ENCODE peak calls at places on chromosomes 13 and 19, in nine cellular contexts. H is naive thymus-derived CD4-positive, alpha-beta T cell; V is adrenal gland; N is tibial nerve; C is neuronal stem cell; L is GM23338; G is SK-N-MC; U is fibroblast of lung; M is CD4-positive, alpha-beta memory T cell. E is an unnamed sample. For H3K36me3, the result is how much of the 10 kb centered on the place peaks cover.

GRCh38 chr13:38821753-38822551 is 135.1 kb downstream of the FREM2 start:
- DNase-seq in H (no peak), V (no peak), N (no peak), C (no peak), L (no peak), G (no peak), U (peak), M (no peak), E (no peak)

GRCh38 chr19:16677060-16677459 is 16.1 kb downstream of the TMEM38A start:
- DNase-seq in H (no peak), V (no peak), N (no peak), C (no peak), L (no peak), G (no peak), U (no peak), M (no peak), E (no peak)

GRCh38 chr19:39704181-39705044 is at the start of gene LGALS14:
- DNase-seq in H (no peak), V (no peak), N (no peak), C (no peak), L (no peak), G (no peak), U (no peak), M (no peak), E (no peak)

GRCh38 chr13:48731957-48732569 is 78.3 kb downstream of the CYSLTR2 start:
- DNase-seq in H (peak), V (peak), N (no peak), C (peak), L (peak), G (no peak), U (no peak), M (no peak), E (peak)

GRCh38 chr19:33421368-33421767 is 47.9 kb downstream of the CEBPG start:
- DNase-seq in H (no peak), V (no peak), N (no peak), C (no peak), L (no peak), G (no peak), U (no peak), M (no peak), E (no peak)

GRCh38 chr19:47243364-47243775 is 12.4 kb upstream of the BBC3 start:
- DNase-seq in H (no peak), V (no peak), N (no peak), C (no peak), L (no peak), G (no peak), U (no peak), M (peak), E (no peak)

GRCh38 chr19:41668315-41668714 is 19.8 kb downstream of the CEACAM7 start:
- DNase-seq in H (no peak), V (no peak), N (no peak), C (no peak), L (no peak), G (no peak), U (no peak), M (no peak), E (no peak)

GRCh38 chr13:49062297-49062896 is 86.7 kb downstream of the FNDC3A start:
- DNase-seq in H (no peak), V (no peak), N (no peak), C (no peak), L (no peak), G (no peak), U (peak), M (no peak), E (no peak)

GRCh38 chr13:50831510-50831909 is 12.0 kb downstream of the DLEU7 start:
- DNase-seq in H (no peak), V (no peak), N (no peak), C (no peak), L (no peak), G (no peak), U (peak), M (no peak), E (no peak)

GRCh38 chr19:42601811-42602443 is 7.2 kb upstream of the CEACAM8 start:
- DNase-seq in H (no peak), V (peak), N (no peak), C (no peak), L (peak), G (no peak), U (peak), M (no peak), E (peak)

GRCh38 chr13:90956036-90956435 is 391.5 kb upstream of the MIR17HG start:
- DNase-seq in H (no peak), V (no peak), N (no peak), C (no peak), L (no peak), G (no peak), U (no peak), M (no peak), E (no peak)

GRCh38 chr19:13962738-13963602 is 10.7 kb downstream of the DCAF15 start:
- DNase-seq in H (no peak), V (no peak), N (no peak), C (no peak), L (peak), G (no peak), U (peak), M (no peak), E (peak)

GRCh38 chr19:33208904-33209843 is 15.0 kb downstream of the LRP3 start:
- DNase-seq in H (no peak), V (no peak), N (no peak), C (no peak), L (no peak), G (no peak), U (no peak), M (no peak), E (no peak)

GRCh38 chr13:97212540-97213146 is 9.5 kb upstream of the MBNL2 start:
- DNase-seq in H (no peak), V (no peak), N (no peak), C (no peak), L (peak), G (no peak), U (no peak), M (no peak), E (peak)

GRCh38 chr13:43339843-43340550 is 316.6 kb downstream of the DNAJC15 start:
- DNase-seq in H (no peak), V (no peak), N (no peak), C (no peak), L (no peak), G (no peak), U (no peak), M (no peak), E (no peak)

GRCh38 chr13:34435338-34435737 is 506.7 kb upstream of the NBEA start:
- DNase-seq in H (no peak), V (no peak), N (no peak), C (no peak), L (no peak), G (no peak), U (peak), M (no peak), E (peak)

GRCh38 chr19:2226051-2226839 is 9.9 kb downstream of the PLEKHJ1 start:
- DNase-seq in H (no peak), V (no peak), N (no peak), C (no peak), L (no peak), G (no peak), U (no peak), M (no peak), E (no peak)

GRCh38 chr19:13946414-13946813 is 5.9 kb upstream of the DCAF15 start:
- DNase-seq in H (no peak), V (no peak), N (no peak), C (no peak), L (no peak), G (no peak), U (no peak), M (no peak), E (no peak)

DNA sequence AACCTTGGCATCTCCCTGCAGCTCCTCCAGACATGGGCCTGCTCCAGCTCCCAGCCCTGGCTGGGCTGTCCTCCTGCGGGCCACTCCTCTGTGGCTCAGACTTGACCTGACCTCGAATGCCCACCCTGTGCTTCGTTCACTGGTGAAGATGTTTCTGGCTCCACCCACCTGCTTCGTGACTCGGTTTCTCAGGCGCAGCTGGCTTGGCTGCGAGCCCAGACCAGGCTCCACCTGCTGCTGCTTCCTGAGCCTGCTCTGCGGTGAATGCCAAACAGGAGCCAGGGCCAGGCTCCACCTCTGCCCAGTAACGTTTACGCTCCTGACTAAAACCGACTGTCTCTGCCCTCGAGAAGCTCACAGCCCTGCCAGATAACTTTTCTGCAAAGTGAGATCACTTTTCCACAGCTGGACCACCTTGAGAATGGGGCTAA is 8.9 kb upstream of the RSPH6A start:
- DNase-seq in H (no peak), V (peak), N (no peak), C (no peak), L (no peak), G (no peak), U (peak), M (no peak), E (no peak)
- H3K36me3 ChIP-seq in H (under half), V (half or more), N (half or more), C (half or more), L (under half), G (under half), U (under half), M (under half), E (half or more)

GRCh38 chr13:45482571-45483173 is 17.9 kb downstream of the COG3 start:
- DNase-seq in H (no peak), V (no peak), N (no peak), C (no peak), L (no peak), G (no peak), U (peak), M (no peak), E (peak)
- H3K36me3 ChIP-seq in H (under half), V (under half), N (half or more), C (half or more), L (under half), G (under half), U (under half), M (under half), E (under half)

DNA sequence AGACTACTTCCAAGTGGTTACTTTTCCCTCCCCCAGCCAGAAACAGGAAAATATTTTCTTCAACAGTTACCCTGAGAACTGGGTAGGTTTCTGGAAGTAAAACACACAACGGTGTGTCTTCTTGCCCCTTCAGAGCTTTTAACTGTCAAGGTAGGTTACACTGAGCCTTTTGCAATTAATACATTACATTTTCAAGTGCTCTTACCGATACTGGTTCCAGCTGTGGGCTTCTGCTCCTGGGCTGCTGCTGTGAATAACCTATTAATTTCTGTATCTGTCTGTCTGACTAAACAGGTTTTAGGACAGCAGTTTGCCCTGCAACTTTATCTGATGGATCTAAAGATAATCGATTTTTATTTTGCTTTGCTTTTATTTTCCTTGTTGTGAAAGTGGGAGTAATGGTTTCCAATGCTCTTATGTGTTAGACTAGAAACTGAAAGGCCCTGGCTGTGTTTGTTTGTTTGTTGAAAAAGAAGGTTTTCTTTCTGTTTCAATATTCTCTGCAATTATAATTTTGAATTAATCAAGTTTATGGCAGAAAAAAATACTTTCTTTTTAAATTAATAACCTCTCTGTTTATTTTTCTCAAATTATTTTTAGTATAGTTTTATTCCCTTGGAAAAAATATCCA is 196.7 kb upstream of the SLITRK6 start:
- DNase-seq in H (no peak), V (no peak), N (no peak), C (no peak), L (no peak), G (no peak), U (no peak), M (no peak), E (no peak)
- H3K36me3 ChIP-seq in H (under half), V (under half), N (under half), C (under half), L (under half), G (under half), U (under half), M (under half), E (under half)

DNA sequence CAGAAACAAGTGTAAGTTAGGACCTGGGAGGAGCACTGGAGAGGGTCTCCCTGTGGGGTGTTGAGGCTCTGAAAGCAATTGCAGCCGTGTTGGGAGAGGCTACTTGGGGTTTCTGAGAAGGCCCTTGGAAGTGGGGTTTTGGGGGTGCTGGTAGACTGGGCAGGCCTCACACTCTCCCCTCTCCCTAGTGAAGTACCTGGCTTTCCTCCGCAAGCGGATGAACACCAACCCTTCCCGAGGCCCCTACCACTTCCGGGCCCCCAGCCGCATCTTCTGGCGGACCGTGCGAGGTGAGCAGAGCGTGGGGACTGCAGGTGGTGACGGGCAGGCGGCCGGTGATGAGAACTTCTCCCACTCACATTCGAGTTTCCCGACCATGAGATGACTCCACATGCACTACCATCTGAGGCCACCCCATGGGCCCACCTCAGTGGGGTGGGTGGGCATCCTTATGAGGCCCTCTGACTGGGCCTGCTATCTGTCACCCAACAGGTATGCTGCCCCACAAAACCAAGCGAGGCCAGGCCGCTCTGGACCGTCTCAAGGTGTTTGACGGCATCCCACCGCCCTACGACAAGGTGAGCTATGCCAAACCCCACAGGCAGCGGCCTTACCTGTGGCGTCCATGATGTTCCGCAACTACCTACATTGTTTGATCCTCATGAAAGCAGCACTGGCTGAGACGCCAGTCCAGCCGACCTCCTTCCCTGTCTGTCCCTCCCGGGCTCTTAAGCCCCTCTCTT is 3.0 kb downstream of the RPL13A start:
- DNase-seq in H (no peak), V (no peak), N (no peak), C (no peak), L (no peak), G (no peak), U (no peak), M (no peak), E (no peak)
- H3K36me3 ChIP-seq in H (under half), V (under half), N (under half), C (half or more), L (under half), G (half or more), U (under half), M (under half), E (half or more)

GRCh38 chr19:43731854-43732253 is 16.0 kb downstream of the IRGC start:
- DNase-seq in H (no peak), V (no peak), N (no peak), C (no peak), L (no peak), G (no peak), U (no peak), M (no peak), E (no peak)
- H3K36me3 ChIP-seq in H (under half), V (half or more), N (half or more), C (half or more), L (under half), G (half or more), U (under half), M (half or more), E (half or more)

DNA sequence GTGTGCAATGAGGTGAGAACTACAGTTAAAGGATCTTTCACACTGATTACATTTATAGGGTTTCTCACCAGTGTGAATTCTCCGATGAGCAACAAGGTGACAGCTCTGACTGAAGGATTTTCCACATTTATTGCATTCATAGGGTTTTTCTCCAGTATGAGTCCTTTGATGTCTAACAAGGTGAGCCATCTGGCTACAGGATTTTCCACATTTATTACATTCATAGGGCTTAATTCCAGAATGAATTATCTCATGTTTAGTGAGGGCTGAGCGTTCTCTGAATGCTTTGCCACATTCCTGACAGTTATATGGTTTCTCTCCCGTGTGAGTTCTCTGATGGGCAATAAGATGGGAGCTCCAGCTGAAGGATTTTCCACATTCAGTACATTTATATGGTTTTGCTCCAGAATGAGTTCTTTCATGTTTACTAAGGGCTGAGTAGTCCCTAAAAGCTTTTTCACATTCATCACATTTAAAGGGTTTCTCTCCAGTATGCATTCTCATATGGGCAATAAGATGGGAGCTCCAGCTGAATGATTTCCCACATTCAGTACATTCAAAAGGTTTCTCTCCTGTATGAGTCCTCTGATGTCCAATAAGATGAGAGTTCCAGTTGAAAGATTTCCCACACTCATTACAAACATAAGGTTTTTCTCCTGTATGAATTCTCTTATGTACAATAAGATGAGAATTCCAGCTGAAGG is 4.4 kb upstream of the C19orf18 start:
- DNase-seq in H (no peak), V (no peak), N (no peak), C (no peak), L (peak), G (no peak), U (peak), M (no peak), E (no peak)
- H3K36me3 ChIP-seq in H (under half), V (under half), N (half or more), C (half or more), L (half or more), G (half or more), U (under half), M (under half), E (half or more)

DNA sequence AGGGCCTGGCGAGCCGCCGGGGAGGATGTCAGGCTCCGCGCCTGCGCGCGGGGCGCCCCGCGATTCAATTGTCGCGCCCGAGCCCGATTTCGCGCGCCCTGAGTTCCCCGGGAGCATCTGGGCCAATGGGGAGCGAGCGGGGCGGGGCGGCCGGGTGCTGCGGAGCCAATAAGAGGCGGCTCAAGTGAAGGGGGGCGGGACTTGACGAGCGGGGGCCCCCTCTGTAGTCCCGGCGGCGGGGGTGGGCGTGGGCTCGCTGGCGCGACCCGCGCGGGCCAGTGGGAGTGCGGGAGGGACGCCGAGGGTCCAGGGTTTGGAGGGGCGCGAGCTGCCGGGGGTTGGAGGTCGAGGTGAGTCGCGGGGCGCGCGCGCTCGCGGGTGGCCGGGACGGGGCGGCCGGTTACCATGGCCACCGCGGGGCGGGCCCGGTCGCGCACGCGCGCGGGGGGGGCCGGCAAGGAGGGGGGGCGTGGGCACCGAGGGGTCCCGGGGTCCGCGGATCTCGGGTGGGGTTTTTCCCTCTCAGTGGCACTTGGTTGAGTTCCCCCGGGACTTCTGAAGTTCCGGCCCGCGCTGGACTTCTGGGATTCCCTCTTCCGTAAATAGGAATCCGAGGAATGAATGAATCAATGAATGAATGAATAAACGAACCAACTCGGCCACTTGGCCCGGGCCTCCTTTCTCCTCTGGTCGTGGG is 744 bp downstream of the UHRF1 start:
- DNase-seq in H (peak), V (peak), N (peak), C (peak), L (peak), G (peak), U (peak), M (peak), E (peak)
- H3K36me3 ChIP-seq in H (under half), V (under half), N (under half), C (under half), L (under half), G (under half), U (under half), M (under half), E (under half)

DNA sequence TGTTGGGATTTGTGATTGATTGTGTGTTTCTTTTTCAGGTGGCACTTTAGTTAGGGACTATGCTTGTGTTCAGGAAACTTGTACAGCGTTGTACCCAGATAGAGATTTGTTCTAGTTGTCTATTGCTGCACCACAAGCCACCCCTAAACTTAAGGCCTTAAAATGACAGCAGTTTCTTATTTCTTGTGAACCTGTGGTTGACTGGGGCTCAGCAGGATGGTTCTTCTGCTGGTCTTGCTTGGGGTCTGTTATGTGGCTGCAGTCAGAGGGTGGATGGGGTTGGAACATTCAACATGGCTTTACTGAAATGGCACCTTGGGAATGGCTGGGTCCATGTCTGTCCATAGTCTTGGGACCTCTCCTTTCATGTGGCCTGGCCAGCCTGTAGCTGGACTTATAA is 28.3 kb downstream of the SIPA1L3 start:
- DNase-seq in H (no peak), V (no peak), N (no peak), C (no peak), L (no peak), G (no peak), U (no peak), M (no peak), E (no peak)
- H3K36me3 ChIP-seq in H (under half), V (under half), N (under half), C (under half), L (under half), G (under half), U (under half), M (under half), E (under half)